ENCODE peak calls at places on chromosomes 16 and 17, in seven cellular contexts. L, O, D, T, U, E and P are unnamed samples.

GRCh38 chr17:59756236-59756818 is 48.9 kb downstream of the VMP1 start:
- DNase-seq in U (no peak), T (no peak), O (no peak), E (peak; percentile 88), D (no peak), L (no peak), P (no peak)

GRCh38 chr16:11193494-11193893 is 62.5 kb downstream of the SOCS1 start:
- DNase-seq in U (no peak), L (no peak), D (no peak), E (no peak), O (no peak), T (no peak), P (no peak)

GRCh38 chr16:51132484-51132883 is 18.6 kb downstream of the SALL1 start:
- DNase-seq in E (peak; percentile 56), T (no peak), O (no peak), U (no peak), D (no peak), L (no peak), P (no peak)

GRCh38 chr17:31564883-31565297 is 173.4 kb downstream of the RAB11FIP4 start:
- DNase-seq in E (no peak), T (no peak), O (no peak), L (peak; percentile 16), D (no peak), U (no peak), P (no peak)

GRCh38 chr17:34673995-34674900 is 94.9 kb downstream of the TMEM132E start:
- DNase-seq in D (no peak), T (no peak), L (no peak), E (no peak), O (no peak), U (no peak), P (no peak)

GRCh38 chr17:48344241-48344640 is 85.8 kb downstream of the SKAP1 start:
- DNase-seq in T (no peak), O (no peak), L (no peak), E (no peak), U (no peak), D (no peak), P (no peak)

GRCh38 chr17:6831662-6832263 is at the start of gene TEKT1:
- DNase-seq in T (peak; percentile 54), D (no peak), L (peak; percentile 45), U (peak; percentile 41), O (peak; percentile 12), E (peak; percentile 77), P (peak; percentile 68)

GRCh38 chr17:76481091-76481655 is 13.8 kb downstream of the AANAT start:
- DNase-seq in L (no peak), O (no peak), T (no peak), D (peak; percentile 71), U (peak; percentile 83), E (no peak), P (peak; percentile 73)

GRCh38 chr17:47896672-47897490 is 845 bp downstream of the SP2 start:
- DNase-seq in D (no peak), T (no peak), U (no peak), L (no peak), O (no peak), E (no peak), P (no peak)

GRCh38 chr16:80803341-80804060 is 897 bp downstream of the CDYL2 start:
- DNase-seq in O (peak; percentile 19), D (no peak), E (no peak), T (no peak), L (peak; percentile 66), U (peak; percentile 41), P (peak; percentile 53)

GRCh38 chr17:60920107-60920506 is 242.5 kb downstream of the BCAS3 start:
- DNase-seq in O (no peak), L (no peak), E (peak; percentile 12), D (no peak), T (no peak), U (no peak), P (no peak)

GRCh38 chr16:6926762-6927161 is 405.9 kb upstream of the RBFOX1 start:
- DNase-seq in O (no peak), E (no peak), D (no peak), T (peak; percentile 27), U (no peak), L (no peak), P (no peak)

GRCh38 chr16:50102046-50102756 is 36.4 kb downstream of the HEATR3 start:
- DNase-seq in L (no peak), E (no peak), O (no peak), U (no peak), D (no peak), T (no peak), P (no peak)

GRCh38 chr16:62298567-62298966 is 262.3 kb upstream of the CDH8 start:
- DNase-seq in U (no peak), T (no peak), O (no peak), E (no peak), L (peak; percentile 37), D (no peak), P (no peak)

GRCh38 chr16:31071861-31072260 is 2.2 kb downstream of the ZNF668 start:
- DNase-seq in E (no peak), L (no peak), U (no peak), D (no peak), O (no peak), T (no peak), P (no peak)

GRCh38 chr16:53745126-53745525 is 41.2 kb downstream of the FTO start:
- DNase-seq in U (no peak), L (no peak), T (no peak), D (no peak), O (no peak), E (no peak), P (no peak)

GRCh38 chr16:49858200-49859129 is 2.6 kb upstream of the ZNF423 start:
- DNase-seq in T (no peak), U (no peak), E (no peak), O (peak; percentile 45), L (peak; percentile 82), D (no peak), P (no peak)

GRCh38 chr17:64777413-64778101 is 115.5 kb upstream of the SMURF2 start:
- DNase-seq in U (no peak), O (no peak), E (no peak), D (no peak), L (peak; percentile 48), T (no peak), P (no peak)

GRCh38 chr17:32625971-32626370 is 139.2 kb downstream of the CDK5R1 start:
- DNase-seq in O (no peak), U (no peak), D (no peak), E (no peak), T (no peak), L (no peak), P (no peak)

GRCh38 chr17:50027639-50028206 is 28.2 kb upstream of the ITGA3 start:
- DNase-seq in D (no peak), O (peak; percentile 7), T (no peak), U (no peak), L (peak; percentile 56), E (no peak), P (no peak)

GRCh38 chr16:80807916-80808315 is 3.5 kb upstream of the CDYL2 start:
- DNase-seq in O (no peak), U (no peak), D (no peak), L (no peak), E (no peak), T (no peak), P (no peak)

GRCh38 chr16:48538746-48539484 is 71.1 kb downstream of the N4BP1 start:
- DNase-seq in U (no peak), T (no peak), D (no peak), L (peak; percentile 59), E (peak; percentile 24), O (peak; percentile 30), P (no peak)

GRCh38 chr17:75325827-75326586 is 36.8 kb upstream of the SLC25A19 start:
- DNase-seq in O (peak; percentile 55), U (no peak), D (no peak), E (no peak), T (no peak), L (no peak), P (no peak)

GRCh38 chr16:67537636-67538591 is 9.3 kb downstream of the RIPOR1 start:
- DNase-seq in O (no peak), D (no peak), T (no peak), U (peak; percentile 77), E (no peak), L (peak; percentile 85), P (peak; percentile 74)

GRCh38 chr17:79189264-79189663 is 114.6 kb downstream of the ENGASE start:
- DNase-seq in D (no peak), E (no peak), U (no peak), T (no peak), L (no peak), O (no peak), P (no peak)

GRCh38 chr17:79188679-79189078 is 114.1 kb downstream of the ENGASE start:
- DNase-seq in L (no peak), E (no peak), O (no peak), U (no peak), T (no peak), D (no peak), P (no peak)

GRCh38 chr17:79187186-79187585 is 112.6 kb downstream of the ENGASE start:
- DNase-seq in L (no peak), D (no peak), O (no peak), U (no peak), E (no peak), T (no peak), P (no peak)

GRCh38 chr17:79186406-79186805 is 111.8 kb downstream of the ENGASE start:
- DNase-seq in U (no peak), O (no peak), D (no peak), T (no peak), E (no peak), L (no peak), P (no peak)

GRCh38 chr17:79188048-79188447 is 113.4 kb downstream of the ENGASE start:
- DNase-seq in O (peak; percentile 72), U (peak; percentile 70), D (no peak), T (peak; percentile 38), E (no peak), L (peak; percentile 97), P (peak; percentile 78)
- TF ChIP-seq TAF1 in O (no peak), U (no peak), D (no peak), T (no peak), E (no peak), L (no peak), P (no peak)

GRCh38 chr16:68746951-68747350 is 9.9 kb downstream of the CDH1 start:
- DNase-seq in U (no peak), E (no peak), T (no peak), L (no peak), O (no peak), D (no peak), P (no peak)
- TF ChIP-seq TAF1 in U (no peak), E (no peak), T (no peak), L (no peak), O (no peak), D (no peak), P (no peak)

GRCh38 chr17:19311016-19311415 is 51.5 kb downstream of the B9D1 start:
- DNase-seq in U (no peak), L (no peak), D (no peak), T (no peak), E (no peak), O (no peak), P (no peak)
- TF ChIP-seq TAF1 in U (no peak), L (no peak), D (no peak), T (no peak), E (no peak), O (no peak), P (no peak)

GRCh38 chr17:71110326-71110725 is 941.0 kb downstream of the KCNJ2 start:
- DNase-seq in E (no peak), L (no peak), T (no peak), O (no peak), D (no peak), U (no peak), P (no peak)
- TF ChIP-seq TAF1 in E (no peak), L (no peak), T (no peak), O (no peak), D (no peak), U (no peak), P (no peak)

GRCh38 chr17:80625627-80626026 is 81.0 kb downstream of the RPTOR start:
- DNase-seq in U (no peak), L (no peak), T (no peak), O (no peak), D (no peak), E (no peak), P (no peak)
- TF ChIP-seq TAF1 in U (no peak), L (no peak), T (no peak), O (no peak), D (no peak), E (no peak), P (no peak)